ENCODE peak calls at places on chromosomes 16 and 17, in five cellular contexts. F is HL-60, O is mucosa of descending colon, K is fibroblast of mammary gland, Q is left ventricle myocardium inferior. V is an unnamed sample.

GRCh38 chr17:8031261-8031661 is 7.6 kb upstream of the ALOX15B start:
- DNase-seq in K (no peak), F (no peak), Q (no peak), O (no peak), V (no peak)

GRCh38 chr17:15479697-15480096 is 12.3 kb upstream of the CDRT4 start:
- DNase-seq in O (no peak), K (peak), Q (no peak), F (no peak), V (no peak)

GRCh38 chr16:2251281-2252111 is at the start of gene ECI1:
- DNase-seq in K (peak), Q (peak), F (peak), O (peak), V (peak)

GRCh38 chr16:67481561-67482259 is 753 bp upstream of the ATP6V0D1 start:
- DNase-seq in K (peak), O (peak), F (no peak), Q (peak), V (no peak)

GRCh38 chr17:73838815-73839214 is 194.6 kb upstream of the SDK2 start:
- DNase-seq in Q (no peak), K (no peak), F (no peak), O (no peak), V (no peak)

GRCh38 chr16:56637814-56638750 is at the start of gene MT1A:
- DNase-seq in K (peak), O (peak), Q (peak), F (no peak), V (peak)

GRCh38 chr17:40313660-40314556 is 4.9 kb downstream of the RARA start:
- DNase-seq in Q (no peak), K (peak), O (no peak), F (no peak), V (no peak)

GRCh38 chr17:54992797-54993639 is 24.5 kb downstream of the STXBP4 start:
- DNase-seq in K (peak), O (no peak), Q (no peak), F (no peak), V (peak)

GRCh38 chr16:971582-971905 is 760 bp upstream of the LMF1 start:
- DNase-seq in O (no peak), F (no peak), K (no peak), Q (no peak), V (no peak)

GRCh38 chr17:77796201-77796860 is 162.2 kb upstream of the TNRC6C start:
- DNase-seq in F (no peak), Q (no peak), K (peak), O (no peak), V (no peak)

GRCh38 chr17:80880650-80880989 is 111.0 kb upstream of the CHMP6 start:
- DNase-seq in F (no peak), O (no peak), Q (no peak), K (no peak), V (no peak)

GRCh38 chr16:73010150-73010676 is 37.7 kb downstream of the ZFHX3 start:
- DNase-seq in Q (no peak), K (no peak), F (no peak), O (no peak), V (no peak)

GRCh38 chr17:72927146-72927545 is 165.3 kb downstream of the SLC39A11 start:
- DNase-seq in F (no peak), K (no peak), O (no peak), Q (no peak), V (no peak)

GRCh38 chr16:62283-62682 is 8.7 kb downstream of the SNRNP25 start:
- DNase-seq in K (no peak), F (no peak), O (no peak), Q (no peak), V (no peak)

GRCh38 chr17:2693561-2694380 is 17.8 kb downstream of the CLUH start:
- DNase-seq in F (no peak), K (no peak), Q (no peak), O (peak), V (no peak)

GRCh38 chr16:6250516-6250915 is 1082.1 kb upstream of the RBFOX1 start:
- DNase-seq in Q (no peak), F (no peak), O (no peak), K (no peak), V (no peak)

GRCh38 chr16:4319454-4319853 is 3.6 kb downstream of the GLIS2 start:
- DNase-seq in Q (no peak), K (peak), F (no peak), O (no peak), V (no peak)

DNA sequence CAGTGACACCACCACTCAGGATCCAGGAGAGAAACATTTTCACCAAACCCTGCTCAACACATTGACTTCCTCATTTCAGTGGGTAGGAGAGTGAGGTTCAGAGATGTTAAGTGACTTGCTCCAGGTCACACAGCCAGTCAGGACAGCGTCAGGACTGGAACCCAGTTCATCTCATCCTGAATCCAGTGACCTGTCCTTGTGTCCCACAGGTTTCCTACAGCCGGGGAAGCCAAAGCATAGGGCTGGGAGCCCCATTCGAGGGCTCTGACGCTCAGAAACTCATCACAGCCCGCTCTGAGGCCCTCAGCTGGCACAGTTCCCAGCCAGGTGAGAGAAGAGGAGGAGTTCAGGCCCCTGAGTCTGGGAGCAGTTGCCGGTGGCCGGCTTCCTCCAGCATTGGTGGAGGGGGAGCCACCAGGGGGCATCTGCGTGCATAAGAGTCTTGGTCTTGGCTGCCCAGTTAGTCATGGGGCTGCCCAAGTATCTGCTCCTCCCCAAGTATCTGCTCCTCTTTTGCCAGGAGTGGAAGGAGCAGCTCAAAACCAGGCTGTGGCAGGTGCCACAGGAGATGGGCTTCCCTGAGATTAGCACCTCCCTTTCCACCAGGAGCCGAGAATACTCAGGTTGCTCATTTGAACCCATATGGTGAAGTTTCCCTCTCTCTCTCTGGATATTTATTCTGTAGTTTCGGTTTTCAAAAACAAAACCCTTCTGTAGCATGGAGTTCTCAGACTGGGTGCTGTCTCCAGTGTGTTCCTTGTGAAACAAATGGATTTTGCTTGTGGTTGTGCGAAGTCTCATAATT is 56.0 kb downstream of the TNFRSF13B start:
- DNase-seq in F (no peak), K (peak), O (peak), Q (peak), V (no peak)
- TF ChIP-seq CTCF in F (no peak), K (peak), O (no peak), Q (peak), V (peak)

DNA sequence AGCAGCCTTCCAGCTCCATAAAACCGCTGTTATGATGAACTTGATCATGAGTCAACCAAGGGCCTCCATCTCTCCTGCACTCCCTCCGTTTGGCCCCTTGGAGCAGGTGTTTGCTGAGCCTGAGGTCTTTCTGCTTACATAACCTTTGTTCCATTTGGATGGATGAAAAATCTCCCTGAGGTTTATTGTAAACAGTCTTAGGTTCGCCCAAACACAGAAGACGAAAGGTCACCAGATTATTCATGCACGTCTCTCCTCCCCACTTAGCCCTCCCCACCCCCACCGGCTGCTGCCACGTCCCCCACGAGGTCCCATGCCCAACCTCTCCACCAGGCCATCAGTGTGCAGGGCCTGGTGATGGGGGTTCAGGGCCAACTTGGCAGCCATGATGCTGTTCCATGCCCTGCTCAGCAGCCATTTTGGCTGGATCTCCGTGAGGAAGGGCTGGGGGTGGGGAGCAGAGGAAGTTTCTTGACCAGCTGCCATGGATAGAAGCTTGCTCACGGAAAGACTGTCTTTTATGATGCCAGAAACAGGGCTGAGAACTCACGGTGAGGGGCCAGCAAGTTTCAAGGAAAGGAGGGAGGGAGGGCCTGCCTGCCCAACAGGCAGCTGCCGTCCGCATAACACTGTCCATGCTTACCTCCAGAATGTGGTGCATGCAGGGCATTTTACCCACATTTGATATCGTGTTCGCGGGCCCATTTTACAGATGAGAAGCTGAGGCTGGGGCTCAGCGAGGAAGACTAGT is 47.8 kb upstream of the FOXF1 start:
- DNase-seq in K (peak), O (peak), F (no peak), Q (no peak), V (no peak)
- TF ChIP-seq CTCF in K (no peak), O (no peak), F (no peak), Q (no peak), V (no peak)

GRCh38 chr17:75393523-75394331 is 11.8 kb downstream of the GRB2 start:
- DNase-seq in K (peak), Q (peak), F (peak), O (peak), V (peak)
- TF ChIP-seq CTCF in K (peak), Q (peak), F (no peak), O (no peak), V (no peak)

DNA sequence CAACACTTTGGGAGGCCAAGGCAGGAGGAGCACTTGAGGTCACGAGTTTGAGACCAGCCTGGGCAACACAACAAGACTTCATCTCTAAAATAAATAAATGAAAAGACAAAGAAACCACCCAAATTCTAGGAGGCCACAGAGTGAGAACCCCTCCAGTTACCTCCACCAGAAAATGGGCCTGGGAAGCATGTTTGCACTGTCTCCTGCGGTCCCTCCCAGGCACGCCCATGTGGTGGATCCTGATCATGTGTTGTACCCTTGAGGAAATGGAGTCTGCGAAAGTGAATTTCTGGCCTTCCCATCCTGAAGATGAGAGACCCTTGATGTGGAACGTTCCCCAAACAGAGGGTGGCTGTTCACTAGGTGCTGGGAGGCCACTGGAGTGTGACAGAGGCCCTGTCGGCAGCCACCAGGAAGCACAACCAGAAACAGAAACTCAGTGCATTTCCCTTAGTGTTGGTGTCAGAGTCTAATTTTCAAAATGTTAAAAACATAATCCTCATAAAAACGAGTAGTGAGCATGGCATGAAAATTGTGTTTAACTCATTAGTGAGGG is 19.2 kb upstream of the USP22 start:
- DNase-seq in K (no peak), Q (no peak), O (no peak), F (no peak), V (no peak)
- TF ChIP-seq CTCF in K (no peak), Q (no peak), O (no peak), F (no peak), V (no peak)

DNA sequence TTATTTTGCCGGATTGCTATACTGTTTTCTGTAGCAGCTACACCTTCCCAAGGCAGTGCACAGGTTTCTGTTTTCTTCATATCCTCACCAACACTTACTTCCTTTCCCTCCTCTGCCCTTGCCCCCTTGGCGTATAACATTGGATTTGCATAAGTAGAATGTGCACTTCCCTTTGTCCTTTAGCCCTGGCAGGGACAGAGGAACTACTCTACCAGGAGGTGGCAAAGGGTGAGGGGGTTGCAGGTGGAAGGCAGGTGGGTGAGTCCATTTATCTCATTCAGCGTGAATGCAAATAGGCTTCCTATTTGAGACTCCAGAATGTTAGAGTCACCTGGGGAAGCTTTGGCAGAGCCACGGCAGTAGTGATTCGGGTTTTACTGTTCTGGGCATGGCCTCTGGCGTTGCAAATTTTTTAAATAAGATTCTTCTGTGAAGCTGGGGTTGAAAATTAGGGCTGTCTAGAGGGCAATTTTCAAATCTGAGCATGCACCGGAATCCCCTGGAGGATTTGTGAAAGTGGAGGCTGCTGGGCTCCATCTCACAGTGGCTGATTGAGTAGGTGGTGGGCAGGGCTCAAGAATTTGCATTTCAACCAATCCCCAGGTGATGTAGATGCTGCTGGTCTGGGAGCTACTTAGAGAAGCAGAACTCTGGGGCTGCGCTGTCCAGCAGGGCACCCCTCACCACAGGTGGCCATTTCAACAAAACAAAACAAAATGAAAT is 84.7 kb downstream of the PLCG2 start:
- DNase-seq in Q (no peak), O (no peak), F (no peak), K (no peak), V (no peak)
- TF ChIP-seq CTCF in Q (no peak), O (no peak), F (no peak), K (no peak), V (no peak)

GRCh38 chr16:53281280-53281679 is 153.0 kb upstream of the RBL2 start:
- DNase-seq in F (no peak), O (no peak), K (peak), Q (no peak), V (no peak)

GRCh38 chr16:53282975-53283946 is 151.0 kb upstream of the RBL2 start:
- DNase-seq in Q (no peak), K (peak), O (no peak), F (no peak), V (no peak)

GRCh38 chr16:53281859-53282258 is 152.4 kb upstream of the RBL2 start:
- DNase-seq in Q (no peak), F (no peak), O (no peak), K (no peak), V (no peak)

GRCh38 chr16:53285236-53285635 is 149.0 kb upstream of the RBL2 start:
- DNase-seq in K (no peak), O (no peak), Q (no peak), F (no peak), V (no peak)

GRCh38 chr16:53282328-53282727 is 151.9 kb upstream of the RBL2 start:
- DNase-seq in F (no peak), Q (no peak), O (no peak), K (no peak), V (no peak)
- TF ChIP-seq CTCF in F (no peak), Q (no peak), O (no peak), K (no peak), V (no peak)

DNA sequence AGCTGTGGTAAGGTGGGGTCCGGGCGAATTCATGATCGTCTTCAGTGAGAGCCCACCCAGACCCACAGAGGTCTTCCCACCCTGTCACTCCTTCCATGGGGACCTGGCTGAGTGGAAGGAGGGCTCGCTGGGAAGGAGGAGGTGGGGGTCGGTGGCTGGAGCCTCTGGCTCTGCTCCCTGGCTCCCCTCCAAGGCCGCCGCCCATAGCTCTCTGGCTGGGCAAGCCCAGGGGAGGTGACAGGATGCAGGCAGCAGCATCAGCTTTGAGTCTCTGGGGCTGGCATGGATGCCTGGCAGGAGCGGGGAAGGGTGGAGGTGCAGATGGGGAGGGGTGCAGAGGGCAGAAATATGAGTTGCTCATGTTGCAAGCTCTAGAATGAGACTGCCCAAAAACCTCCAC is 147.0 kb downstream of the ENGASE start:
- DNase-seq in K (no peak), F (no peak), O (no peak), Q (no peak), V (no peak)
- TF ChIP-seq CTCF in K (no peak), F (no peak), O (no peak), Q (no peak), V (no peak)

GRCh38 chr17:45990836-45991235 is 8.2 kb upstream of the STH start:
- DNase-seq in K (no peak), O (no peak), F (no peak), Q (no peak), V (no peak)
- TF ChIP-seq CTCF in K (no peak), O (no peak), F (no peak), Q (no peak), V (no peak)